ENCODE peak calls at places on chromosomes 7 and 10, in four cellular contexts. J is MM.1S, A is H9, E is ovary. D is an unnamed sample.
A peak's percentile ranks its signal among the peaks of the same experiment; 100 is the strongest.

GRCh38 chr10:48804740-48805182 is 120.1 kb downstream of the WDFY4 start:
- DNase-seq in E (no peak), A (no peak), J (no peak), D (peak; percentile 25)

GRCh38 chr7:74405191-74405898 is 48.4 kb upstream of the GTF2IRD1 start:
- DNase-seq in A (peak; percentile 88), J (peak; percentile 21), E (no peak), D (peak; percentile 81)

GRCh38 chr7:15837627-15838026 is 151.1 kb upstream of the MEOX2 start:
- DNase-seq in E (no peak), J (no peak), A (no peak), D (no peak)

GRCh38 chr7:6258440-6259182 is 13.8 kb downstream of the CYTH3 start:
- DNase-seq in E (no peak), J (peak; percentile 40), A (no peak), D (no peak)

GRCh38 chr10:58842860-58843376 is 330.2 kb downstream of the BICC1 start:
- DNase-seq in E (no peak), A (no peak), J (no peak), D (no peak)

GRCh38 chr10:53075469-53075868 is 302.9 kb upstream of the MBL2 start:
- DNase-seq in J (no peak), E (no peak), A (no peak), D (no peak)

GRCh38 chr7:144834516-144835165 is 1.2 kb downstream of the TPK1 start:
- DNase-seq in A (no peak), J (peak; percentile 24), E (no peak), D (no peak)

GRCh38 chr10:122165914-122166313 is 105.2 kb upstream of the BTBD16 start:
- DNase-seq in J (no peak), A (no peak), E (no peak), D (no peak)

GRCh38 chr10:85986777-85987176 is 379.8 kb downstream of the GRID1 start:
- DNase-seq in A (no peak), J (no peak), E (no peak), D (no peak)

GRCh38 chr10:94666391-94667102 is 17.0 kb upstream of the CYP2C18 start:
- DNase-seq in J (no peak), A (no peak), E (no peak), D (no peak)

GRCh38 chr7:28096713-28097112 is 83.9 kb downstream of the JAZF1 start:
- DNase-seq in E (peak; percentile 42), A (no peak), J (peak; percentile 40), D (peak; percentile 45)

GRCh38 chr7:138455609-138456008 is 4.5 kb upstream of the TRIM24 start:
- DNase-seq in A (no peak), J (no peak), E (no peak), D (no peak)

GRCh38 chr7:116403265-116403664 is 96.3 kb upstream of the CAV2 start:
- DNase-seq in A (no peak), E (no peak), J (no peak), D (no peak)

GRCh38 chr7:18829518-18830252 is 287.8 kb downstream of the TWIST1 start:
- DNase-seq in A (no peak), E (no peak), J (no peak), D (no peak)

GRCh38 chr7:157411580-157411979 is 74.8 kb downstream of the DNAJB6 start:
- DNase-seq in E (no peak), J (no peak), A (peak; percentile 86), D (no peak)

GRCh38 chr7:54729096-54729495 is 29.9 kb downstream of the SEC61G start:
- DNase-seq in A (no peak), J (no peak), E (no peak), D (no peak)

GRCh38 chr7:102454423-102454822 is 10.2 kb downstream of the ALKBH4 start:
- DNase-seq in J (peak; percentile 1), A (peak; percentile 31), E (no peak), D (no peak)

GRCh38 chr10:13969792-13970140 is 361.0 kb downstream of the FRMD4A start:
- DNase-seq in J (no peak), E (no peak), A (no peak), D (no peak)

GRCh38 chr10:49037187-49037586 is 78.1 kb downstream of the VSTM4 start:
- DNase-seq in J (no peak), A (no peak), E (no peak), D (no peak)

GRCh38 chr7:121041516-121042148 is 53.1 kb downstream of the CPED1 start:
- DNase-seq in E (no peak), A (no peak), J (no peak), D (no peak)

GRCh38 chr10:86583983-86584382 is 62.4 kb upstream of the WAPL start:
- DNase-seq in J (no peak), A (peak; percentile 76), E (no peak), D (no peak)

GRCh38 chr10:103837370-103838094 is 17.8 kb downstream of the SH3PXD2A start:
- DNase-seq in E (no peak), J (peak; percentile 37), A (no peak), D (no peak)

GRCh38 chr7:1753563-1753867 is 83.4 kb downstream of the ELFN1 start:
- DNase-seq in J (no peak), E (no peak), A (no peak), D (no peak)

GRCh38 chr10:5840314-5841307 is 27.4 kb upstream of the GDI2 start:
- DNase-seq in J (no peak), E (no peak), A (no peak), D (no peak)

GRCh38 chr7:101901661-101902491 is 84.5 kb downstream of the CUX1 start:
- DNase-seq in E (no peak), A (no peak), J (no peak), D (no peak)

GRCh38 chr7:83996879-83997278 is 197.7 kb downstream of the SEMA3A start:
- DNase-seq in A (no peak), E (no peak), J (no peak), D (no peak)

GRCh38 chr7:880450-880849 is 4.1 kb downstream of the GET4 start:
- DNase-seq in A (no peak), J (no peak), E (no peak), D (no peak)

GRCh38 chr7:953547-954327 is 743 bp downstream of the ADAP1 start:
- DNase-seq in J (no peak), E (no peak), A (peak; percentile 69), D (peak; percentile 82)

GRCh38 chr7:157404845-157405481 is 68.2 kb downstream of the DNAJB6 start:
- DNase-seq in E (peak; percentile 40), A (no peak), J (no peak), D (no peak)

GRCh38 chr10:129694633-129695356 is 227.8 kb downstream of the MGMT start:
- DNase-seq in A (no peak), E (peak; percentile 82), J (no peak), D (no peak)

GRCh38 chr7:27910341-27910740 is 170.4 kb downstream of the TAX1BP1 start:
- DNase-seq in E (no peak), A (peak; percentile 76), J (no peak), D (no peak)

GRCh38 chr10:13716161-13717071 is 129.7 kb downstream of the PRPF18 start:
- DNase-seq in A (no peak), E (no peak), J (no peak), D (no peak)

GRCh38 chr10:79435271-79436065 is 10.0 kb downstream of the ZCCHC24 start:
- DNase-seq in A (no peak), E (peak; percentile 75), J (no peak), D (peak; percentile 58)
- H3K4me1 ChIP-seq in A (no peaks in the 10 kb centered on the region), E (peaks cover 66% of the 10 kb centered on the region), J (no peaks in the 10 kb centered on the region), D (peaks cover 64% of the 10 kb centered on the region)

GRCh38 chr7:63087575-63088190 is 911.0 kb upstream of the ZNF722 start:
- DNase-seq in J (no peak), A (no peak), E (no peak), D (no peak)
- H3K9me3 ChIP-seq in J (no peaks in the 10 kb centered on the region), A (peaks cover 68% of the 10 kb centered on the region), E (peaks cover 4% of the 10 kb centered on the region), D (peaks cover 6% of the 10 kb centered on the region)

DNA sequence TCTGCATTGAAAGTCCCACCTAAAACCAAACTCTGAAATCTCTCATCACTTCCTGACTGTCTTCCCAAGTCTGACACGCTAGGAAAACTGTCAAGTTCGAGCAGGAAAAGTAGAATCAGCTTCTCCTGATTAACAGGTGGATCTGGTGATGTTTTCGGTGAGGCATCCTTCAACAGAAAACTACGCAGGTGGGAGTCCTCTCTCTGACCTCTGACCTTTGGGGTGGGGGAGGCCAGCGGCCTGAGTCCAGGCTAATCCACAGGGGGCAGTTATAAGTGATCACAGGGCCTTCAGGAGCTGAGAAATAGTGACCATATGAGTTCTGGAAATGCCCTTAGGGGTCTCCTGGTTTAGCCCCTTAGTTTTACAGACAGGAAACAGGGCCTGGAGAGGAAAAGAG is 13.4 kb upstream of the NPFFR1 start:
- DNase-seq in E (no peak), J (no peak), A (no peak), D (no peak)
- H3K27ac ChIP-seq in E (peak overlapping the region; percentile 69), J (no peak overlapping the region), A (no peak overlapping the region), D (peak overlapping the region; percentile 13)

GRCh38 chr10:69403519-69403918 is 13.2 kb downstream of the TACR2 start:
- DNase-seq in E (no peak), J (no peak), A (no peak), D (no peak)

GRCh38 chr10:69404786-69405185 is 11.9 kb downstream of the TACR2 start:
- DNase-seq in A (no peak), E (no peak), J (no peak), D (no peak)

GRCh38 chr10:69406816-69407580 is 9.7 kb downstream of the TACR2 start:
- DNase-seq in E (no peak), J (no peak), A (no peak), D (no peak)

GRCh38 chr10:69406302-69406811 is 10.4 kb downstream of the TACR2 start:
- DNase-seq in J (no peak), A (peak; percentile 67), E (no peak), D (peak; percentile 79)

GRCh38 chr10:69405221-69405620 is 11.5 kb downstream of the TACR2 start:
- DNase-seq in J (no peak), A (no peak), E (no peak), D (no peak)
- H3K4me1 ChIP-seq in J (peaks cover 10% of the 10 kb centered on the region), A (no peaks in the 10 kb centered on the region), E (peaks cover 11% of the 10 kb centered on the region), D (peaks cover 27% of the 10 kb centered on the region)

DNA sequence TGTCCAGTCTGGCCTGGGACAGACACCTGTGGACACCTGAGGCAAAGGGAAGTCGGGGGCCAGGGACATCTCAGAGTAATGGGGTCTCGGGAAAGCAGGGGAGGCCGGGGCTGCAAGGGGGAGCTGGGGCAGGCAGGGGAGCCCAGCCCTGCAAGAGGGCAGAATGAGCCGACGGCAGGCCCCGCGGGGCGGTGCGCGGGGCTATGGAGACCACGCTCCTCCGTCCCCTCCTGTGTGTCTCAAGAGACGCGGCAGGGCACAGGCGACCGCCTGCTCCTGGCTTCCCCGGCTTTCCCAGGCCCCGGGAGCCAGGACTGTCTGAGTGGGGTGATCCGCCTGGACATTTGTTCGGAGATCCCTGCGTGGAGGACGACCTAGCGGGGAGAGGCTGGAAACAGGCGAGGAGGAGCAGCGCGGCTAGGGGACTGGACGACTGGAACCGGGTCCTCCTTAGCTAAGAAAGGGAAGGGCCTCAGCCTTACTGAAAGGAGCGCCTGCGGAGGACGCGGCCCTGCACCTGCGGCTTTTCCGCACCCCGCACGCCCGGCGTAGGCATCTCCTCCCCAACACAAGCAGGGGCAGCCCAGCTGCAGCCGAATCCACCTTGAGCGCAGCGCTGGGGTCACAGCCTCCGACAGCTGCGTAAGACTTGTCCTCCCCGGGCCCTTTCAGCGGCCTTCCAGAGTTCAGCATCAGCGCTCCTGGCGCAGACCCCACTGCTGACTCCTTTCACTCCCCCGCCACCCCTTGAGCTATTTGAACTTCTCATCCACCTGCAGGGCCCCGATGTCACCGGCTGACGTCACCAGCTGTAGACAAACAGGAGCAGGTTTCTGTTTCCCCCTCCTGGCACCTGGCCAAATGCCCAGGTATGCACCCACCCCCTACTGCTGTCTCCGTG is 176.4 kb downstream of the ZNF248 start:
- DNase-seq in E (no peak), J (no peak), A (no peak), D (no peak)
- H3K9me3 ChIP-seq in E (no peaks in the 10 kb centered on the region), J (no peaks in the 10 kb centered on the region), A (peaks cover 51% of the 10 kb centered on the region), D (no peaks in the 10 kb centered on the region)

GRCh38 chr7:7687800-7688199 is 30.6 kb downstream of the RPA3 start:
- DNase-seq in A (no peak), J (no peak), E (no peak), D (no peak)
- H3K27ac ChIP-seq in A (no peak overlapping the region), J (no peak overlapping the region), E (no peak overlapping the region), D (peak overlapping the region; percentile 58)

GRCh38 chr7:22613466-22613865 is 113.5 kb upstream of the STEAP1B start:
- DNase-seq in E (no peak), J (no peak), A (no peak), D (no peak)
- H3K4me1 ChIP-seq in E (no peaks in the 10 kb centered on the region), J (no peaks in the 10 kb centered on the region), A (no peaks in the 10 kb centered on the region), D (no peaks in the 10 kb centered on the region)

D was measured in thyroid gland.